ENCODE peak calls at places on chromosomes 1 and 21, in eight cellular contexts. D is endothelial cell of umbilical vein, P is suprapubic skin, L is GM12891, V is breast epithelium, H is GM23338, M is stomach, Q is transverse colon. O is an unnamed sample.

GRCh38 chr1:177077734-177078489 is 86.6 kb downstream of the ASTN1 start:
- DNase-seq in D (no peak), P (no peak), L (no peak), V (no peak), H (no peak), M (no peak), Q (no peak), O (no peak)

GRCh38 chr1:11680270-11681070 is 478 bp downstream of the MAD2L2 start:
- DNase-seq in D (peak), P (no peak), L (no peak), V (no peak), H (peak), M (no peak), Q (peak), O (no peak)

GRCh38 chr1:156422602-156423091 is 53.6 kb downstream of the RHBG start:
- DNase-seq in D (no peak), P (no peak), L (no peak), V (no peak), H (peak), M (peak), Q (no peak), O (no peak)

GRCh38 chr1:1361233-1361981 is 3.1 kb upstream of the MXRA8 start:
- DNase-seq in D (no peak), P (no peak), L (no peak), V (no peak), H (no peak), M (no peak), Q (no peak), O (no peak)

GRCh38 chr1:112702420-112703261 is 4.3 kb downstream of the RHOC start:
- DNase-seq in D (no peak), P (peak), L (no peak), V (no peak), H (no peak), M (peak), Q (no peak), O (no peak)

GRCh38 chr1:53511933-53512806 is 53.0 kb downstream of the DMRTB1 start:
- DNase-seq in D (no peak), P (no peak), L (no peak), V (no peak), H (no peak), M (no peak), Q (no peak), O (peak)

GRCh38 chr1:156705321-156705917 is at the start of gene CRABP2:
- DNase-seq in D (peak), P (no peak), L (peak), V (no peak), H (peak), M (no peak), Q (peak), O (no peak)

GRCh38 chr1:43492816-43493215 is 37.9 kb upstream of the PTPRF start:
- DNase-seq in D (peak), P (no peak), L (no peak), V (no peak), H (no peak), M (no peak), Q (no peak), O (no peak)

GRCh38 chr1:40880813-40881549 is 18.8 kb upstream of the CITED4 start:
- DNase-seq in D (no peak), P (no peak), L (no peak), V (peak), H (no peak), M (no peak), Q (no peak), O (no peak)

GRCh38 chr1:234760303-234760723 is 150.3 kb upstream of the IRF2BP2 start:
- DNase-seq in D (no peak), P (no peak), L (no peak), V (no peak), H (peak), M (no peak), Q (no peak), O (no peak)

GRCh38 chr1:56468472-56468871 is 110.9 kb downstream of the PLPP3 start:
- DNase-seq in D (no peak), P (no peak), L (no peak), V (no peak), H (no peak), M (no peak), Q (no peak), O (no peak)

GRCh38 chr1:163842546-163842945 is 520.8 kb downstream of the NUF2 start:
- DNase-seq in D (no peak), P (no peak), L (no peak), V (no peak), H (no peak), M (no peak), Q (no peak), O (no peak)

GRCh38 chr1:30715216-30715615 is 8.2 kb downstream of the MATN1 start:
- DNase-seq in D (no peak), P (no peak), L (no peak), V (no peak), H (peak), M (no peak), Q (no peak), O (no peak)

GRCh38 chr1:49046305-49046704 is 269.6 kb upstream of the BEND5 start:
- DNase-seq in D (no peak), P (no peak), L (no peak), V (no peak), H (no peak), M (no peak), Q (no peak), O (peak)

GRCh38 chr1:206508956-206509355 is 1.6 kb downstream of the RASSF5 start:
- DNase-seq in D (no peak), P (no peak), L (no peak), V (no peak), H (no peak), M (peak), Q (no peak), O (no peak)

GRCh38 chr1:75811211-75811981 is 14.7 kb downstream of the MSH4 start:
- DNase-seq in D (peak), P (no peak), L (no peak), V (no peak), H (no peak), M (no peak), Q (no peak), O (peak)

GRCh38 chr1:239633432-239633831 is 247.1 kb downstream of the CHRM3 start:
- DNase-seq in D (no peak), P (no peak), L (no peak), V (no peak), H (peak), M (no peak), Q (no peak), O (no peak)

GRCh38 chr1:21510113-21510493 is 880 bp downstream of the ALPL start:
- DNase-seq in D (no peak), P (no peak), L (no peak), V (no peak), H (peak), M (no peak), Q (no peak), O (no peak)

GRCh38 chr1:9621032-9621431 is 30.5 kb upstream of the PIK3CD start:
- DNase-seq in D (no peak), P (no peak), L (no peak), V (no peak), H (no peak), M (no peak), Q (no peak), O (no peak)

GRCh38 chr21:38979271-38980196 is 173.8 kb downstream of the ETS2 start:
- DNase-seq in D (no peak), P (no peak), L (no peak), V (no peak), H (peak), M (no peak), Q (no peak), O (no peak)

GRCh38 chr1:213244664-213245091 is 193.6 kb downstream of the RPS6KC1 start:
- DNase-seq in D (peak), P (no peak), L (peak), V (no peak), H (peak), M (no peak), Q (peak), O (peak)

GRCh38 chr21:24045775-24046215 is 1561.5 kb downstream of the MRPL39 start:
- DNase-seq in D (peak), P (peak), L (no peak), V (peak), H (peak), M (peak), Q (peak), O (no peak)

GRCh38 chr1:168202941-168203654 is 22.7 kb upstream of the SFT2D2 start:
- DNase-seq in D (no peak), P (no peak), L (no peak), V (peak), H (no peak), M (no peak), Q (no peak), O (no peak)

GRCh38 chr1:67792756-67793475 is 40.4 kb downstream of the GNG12 start:
- DNase-seq in D (no peak), P (no peak), L (no peak), V (no peak), H (no peak), M (no peak), Q (no peak), O (no peak)

GRCh38 chr1:116380499-116381316 is 7.7 kb downstream of the ATP1A1 start:
- DNase-seq in D (peak), P (no peak), L (no peak), V (no peak), H (no peak), M (no peak), Q (no peak), O (no peak)

GRCh38 chr1:29324202-29324601 is 87.9 kb downstream of the PTPRU start:
- DNase-seq in D (no peak), P (no peak), L (no peak), V (no peak), H (no peak), M (no peak), Q (no peak), O (no peak)

GRCh38 chr1:164780111-164780510 is 221.1 kb downstream of the PBX1 start:
- DNase-seq in D (no peak), P (no peak), L (no peak), V (no peak), H (no peak), M (no peak), Q (no peak), O (no peak)

GRCh38 chr1:162070094-162070748 is 730 bp downstream of the NOS1AP start:
- DNase-seq in D (no peak), P (peak), L (no peak), V (peak), H (peak), M (peak), Q (peak), O (no peak)

GRCh38 chr21:37153193-37153934 is 80.3 kb downstream of the TTC3 start:
- DNase-seq in D (peak), P (no peak), L (no peak), V (no peak), H (no peak), M (no peak), Q (peak), O (peak)

GRCh38 chr1:228088586-228089498 is 6.3 kb downstream of the ARF1 start:
- DNase-seq in D (no peak), P (no peak), L (no peak), V (no peak), H (no peak), M (peak), Q (peak), O (no peak)

GRCh38 chr1:206503591-206504362 is 3.6 kb upstream of the RASSF5 start:
- DNase-seq in D (peak), P (no peak), L (no peak), V (no peak), H (no peak), M (no peak), Q (peak), O (no peak)

GRCh38 chr1:169115891-169116585 is 9.5 kb downstream of the ATP1B1 start:
- DNase-seq in D (no peak), P (peak), L (no peak), V (peak), H (peak), M (peak), Q (peak), O (no peak)

DNA sequence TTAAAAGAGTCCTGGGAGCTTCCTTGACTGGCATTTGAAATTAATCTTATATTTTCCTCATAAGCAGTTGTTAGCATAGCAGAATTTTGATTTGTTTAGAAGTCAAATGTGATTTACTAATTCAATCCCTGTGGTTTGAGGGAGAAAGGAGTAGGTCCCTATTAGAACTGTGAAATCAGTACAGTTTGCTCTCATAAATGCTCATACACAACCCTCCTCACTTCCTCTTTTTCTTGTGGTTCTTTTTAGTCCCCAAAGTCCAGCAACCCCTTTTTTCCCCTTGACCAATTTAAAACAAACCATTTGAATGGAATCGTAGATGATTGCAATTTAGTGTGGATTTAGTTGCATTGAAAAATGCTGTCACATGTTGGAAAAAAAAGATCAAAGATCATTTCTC is 9.2 kb upstream of the IFI44 start:
- DNase-seq in D (no peak), P (no peak), L (no peak), V (no peak), H (no peak), M (no peak), Q (no peak), O (no peak)
- TF ChIP-seq POLR2AphosphoS5 in D (no peak), P (no peak), L (no peak), V (no peak), H (no peak), M (no peak), Q (no peak), O (no peak)

GRCh38 chr1:183471748-183472487 is 381 bp upstream of the SMG7 start:
- DNase-seq in D (peak), P (peak), L (peak), V (peak), H (peak), M (peak), Q (peak), O (peak)
- TF ChIP-seq POLR2AphosphoS5 in D (no peak), P (peak), L (no peak), V (peak), H (no peak), M (peak), Q (peak), O (peak)

DNA sequence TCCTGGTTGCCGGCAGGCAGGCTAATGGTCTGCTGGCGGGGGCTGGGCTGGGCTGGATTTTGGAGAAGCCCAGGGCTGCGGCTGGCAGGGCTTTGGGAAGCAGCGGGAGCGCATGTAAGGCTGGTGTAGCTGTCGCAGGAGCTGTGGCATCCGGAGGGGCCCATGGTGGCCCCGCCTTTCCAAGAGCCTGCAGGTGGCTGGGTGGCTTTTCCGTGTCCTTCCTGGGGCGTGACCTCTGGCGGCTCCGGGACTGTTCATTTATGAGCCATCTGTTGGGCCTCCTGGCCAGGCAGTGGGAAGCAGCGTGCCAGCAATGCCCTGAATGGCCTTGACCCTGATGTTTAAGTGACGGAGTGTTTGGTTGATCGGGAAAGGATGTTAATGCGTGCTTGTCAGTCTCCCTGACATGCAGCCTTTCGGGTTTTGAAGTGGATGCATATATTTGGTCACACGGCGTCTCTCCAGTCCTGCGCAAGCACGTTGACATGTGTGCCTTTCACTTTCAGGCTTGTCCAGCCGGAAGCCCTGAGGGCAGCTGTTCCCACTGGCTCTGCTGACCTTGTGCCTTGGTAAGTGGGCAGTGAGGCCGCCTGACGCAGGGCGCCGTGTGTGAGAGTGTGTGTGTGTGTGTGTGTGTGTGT is 38.5 kb downstream of the AGPAT3 start:
- DNase-seq in D (no peak), P (peak), L (no peak), V (no peak), H (no peak), M (peak), Q (peak), O (no peak)
- TF ChIP-seq POLR2AphosphoS5 in D (no peak), P (no peak), L (no peak), V (no peak), H (no peak), M (no peak), Q (no peak), O (no peak)

GRCh38 chr1:27807385-27807784 is 23.2 kb upstream of the PPP1R8 start:
- DNase-seq in D (no peak), P (no peak), L (no peak), V (no peak), H (peak), M (no peak), Q (no peak), O (no peak)
- TF ChIP-seq POLR2AphosphoS5 in D (no peak), P (no peak), L (no peak), V (no peak), H (no peak), M (no peak), Q (no peak), O (no peak)

DNA sequence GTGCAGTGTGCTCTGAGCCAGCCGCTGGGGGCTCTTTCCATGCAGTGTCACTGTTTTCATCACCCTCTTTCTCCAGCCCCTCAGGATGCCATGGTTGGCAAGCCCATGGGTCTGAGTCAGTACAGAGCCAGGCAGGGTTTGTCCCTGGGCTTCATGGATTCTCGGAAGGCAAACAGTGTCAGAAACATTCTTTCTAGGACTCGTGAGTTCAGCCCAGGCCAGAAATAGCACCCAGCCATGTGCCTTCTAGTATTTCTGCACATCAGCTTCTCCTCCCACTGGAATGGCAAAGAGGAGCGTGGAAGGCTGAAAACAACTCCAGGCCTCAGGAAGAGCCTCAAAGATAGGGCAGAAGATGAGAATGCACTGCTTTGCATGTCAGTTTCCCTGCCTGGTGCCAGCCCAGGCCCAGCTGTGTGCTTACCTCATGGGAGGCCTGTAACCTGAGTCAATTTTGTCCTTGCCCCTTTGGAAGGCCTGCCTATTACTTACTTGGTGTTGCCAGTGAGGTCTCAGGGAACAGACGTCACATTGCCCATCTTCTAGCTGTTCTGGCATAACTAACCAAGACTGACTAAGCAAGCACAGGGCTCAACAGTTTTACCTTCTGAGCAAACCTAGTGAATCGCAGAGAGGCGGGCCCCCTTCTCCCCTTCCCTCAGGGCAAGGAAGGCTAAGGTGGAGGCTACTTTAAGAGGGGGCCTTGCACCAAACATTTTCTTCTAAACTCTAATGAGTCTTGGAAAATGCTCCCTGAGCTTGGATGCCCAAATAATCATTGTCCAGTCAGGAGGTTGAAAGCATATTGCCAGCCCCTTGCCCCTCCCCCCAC is 42.5 kb downstream of the GLUL start:
- DNase-seq in D (no peak), P (peak), L (no peak), V (no peak), H (no peak), M (no peak), Q (no peak), O (no peak)
- TF ChIP-seq POLR2AphosphoS5 in D (no peak), P (no peak), L (no peak), V (no peak), H (no peak), M (no peak), Q (no peak), O (no peak)

DNA sequence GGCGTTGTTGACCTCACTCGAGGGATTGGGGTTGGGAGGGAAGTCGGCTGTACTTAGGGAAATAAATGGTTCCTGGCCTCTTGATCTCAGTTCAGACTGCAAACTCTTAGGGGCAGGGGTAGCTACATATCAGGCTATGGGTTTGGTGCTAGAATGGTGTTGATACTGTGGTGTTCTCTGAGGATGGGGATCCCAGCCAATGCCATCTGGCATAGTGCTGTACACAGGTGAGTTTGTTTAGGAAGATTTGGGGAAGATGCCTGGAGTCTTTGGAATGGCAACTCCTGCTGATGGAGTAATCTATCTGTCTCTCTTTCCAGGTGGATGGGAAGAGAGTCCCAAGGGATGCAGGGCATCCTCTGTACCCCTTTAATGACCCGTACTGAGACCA is 14.3 kb upstream of the NASP start:
- DNase-seq in D (no peak), P (no peak), L (no peak), V (no peak), H (no peak), M (no peak), Q (no peak), O (no peak)
- TF ChIP-seq POLR2AphosphoS5 in D (no peak), P (no peak), L (no peak), V (no peak), H (no peak), M (no peak), Q (no peak), O (no peak)

DNA sequence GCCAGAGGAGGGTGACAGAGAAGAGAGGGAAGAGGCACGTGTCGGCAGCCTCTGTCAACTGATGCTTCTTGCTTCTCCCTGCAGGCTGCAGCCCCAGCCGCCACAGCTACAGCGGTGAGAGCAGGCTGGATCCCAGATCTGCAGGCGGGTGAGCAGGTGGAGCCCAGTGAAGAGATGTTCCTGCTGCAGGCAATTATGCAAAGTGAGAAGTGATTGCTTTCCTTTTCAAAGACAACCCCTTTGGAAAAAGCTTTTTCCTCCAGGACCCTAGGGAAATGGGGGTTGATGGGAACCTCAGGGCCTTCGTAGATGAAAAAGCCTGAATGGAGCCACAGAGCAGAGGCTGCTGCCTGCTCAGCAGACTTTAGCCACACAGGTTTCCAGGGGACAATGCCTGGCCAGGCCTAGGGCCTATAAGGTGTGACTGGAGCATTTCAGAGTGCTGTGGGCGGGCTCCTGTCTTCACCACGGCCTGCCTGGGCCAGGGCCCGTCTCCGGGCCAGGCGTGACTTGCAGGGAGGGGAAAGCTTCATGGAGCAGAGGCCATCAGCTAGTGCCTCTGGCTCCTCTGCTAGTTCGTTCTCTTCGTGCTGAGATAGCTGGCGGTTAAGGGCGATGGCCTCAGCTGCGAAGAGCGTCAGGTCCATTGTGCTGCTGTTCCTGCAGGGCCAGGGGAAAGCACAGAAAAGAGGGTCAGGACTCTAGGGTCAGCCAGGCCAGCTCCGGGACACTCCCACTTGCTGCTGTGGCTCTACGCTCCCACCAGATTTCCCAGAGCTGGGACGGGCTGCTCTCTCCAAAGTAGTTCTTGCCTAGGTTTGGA is 6.9 kb upstream of the KNCN start:
- DNase-seq in D (no peak), P (no peak), L (no peak), V (no peak), H (peak), M (no peak), Q (no peak), O (no peak)
- TF ChIP-seq POLR2AphosphoS5 in D (no peak), P (no peak), L (no peak), V (no peak), H (no peak), M (no peak), Q (no peak), O (no peak)

O was measured in SK-N-MC.